ENCODE peak calls at places on chromosomes 5 and 9, in nine cellular contexts. B is HEK293T; E is effector memory CD8-positive, alpha-beta T cell; S is colonic mucosa; R is T1000; M is iPS DF 19.7; P is brain microvascular endothelial cell; H is NCI-H2171; J is T-cell. V is an unnamed sample.

GRCh38 chr5:57435701-57436134 is 46.9 kb downstream of the ACTBL2 start:
- DNase-seq in B (no peak), E (no peak), S (peak; percentile 30), R (peak; percentile 7), M (no peak), P (peak; percentile 99), H (no peak), J (no peak), V (no peak)

GRCh38 chr9:32426278-32426939 is 42.0 kb downstream of the ACO1 start:
- DNase-seq in B (no peak), E (no peak), S (no peak), R (peak; percentile 23), M (no peak), P (peak; percentile 91), H (no peak), J (no peak), V (no peak)

GRCh38 chr9:121782514-121783110 is 131.2 kb downstream of the DAB2IP start:
- DNase-seq in B (no peak), E (no peak), S (no peak), R (no peak), M (no peak), P (no peak), H (no peak), J (no peak), V (no peak)

GRCh38 chr5:57231607-57232006 is 57.7 kb downstream of the GPBP1 start:
- DNase-seq in B (no peak), E (no peak), S (no peak), R (no peak), M (no peak), P (peak; percentile 8), H (no peak), J (no peak), V (no peak)

GRCh38 chr5:10352404-10353240 is 873 bp upstream of the MARCHF6 start:
- DNase-seq in B (no peak), E (no peak), S (peak; percentile 53), R (no peak), M (no peak), P (peak; percentile 36), H (peak; percentile 70), J (no peak), V (no peak)

GRCh38 chr9:759983-760715 is 81.3 kb upstream of the DMRT1 start:
- DNase-seq in B (no peak), E (no peak), S (no peak), R (no peak), M (no peak), P (no peak), H (no peak), J (no peak), V (no peak)

GRCh38 chr9:133476531-133476930 is 2.4 kb downstream of the SLC2A6 start:
- DNase-seq in B (no peak), E (no peak), S (no peak), R (no peak), M (no peak), P (no peak), H (no peak), J (no peak), V (no peak)

GRCh38 chr9:130868230-130868629 is 28.4 kb downstream of the QRFP start:
- DNase-seq in B (no peak), E (no peak), S (no peak), R (no peak), M (no peak), P (no peak), H (no peak), J (no peak), V (no peak)

GRCh38 chr9:115668506-115668905 is 485.1 kb upstream of the PAPPA start:
- DNase-seq in B (no peak), E (no peak), S (no peak), R (no peak), M (no peak), P (peak; percentile 85), H (no peak), J (no peak), V (peak; percentile 54)

GRCh38 chr9:132575005-132575609 is 7.3 kb upstream of the BARHL1 start:
- DNase-seq in B (peak; percentile 88), E (peak; percentile 45), S (peak; percentile 70), R (no peak), M (no peak), P (peak; percentile 63), H (peak; percentile 89), J (peak; percentile 14), V (peak; percentile 40)

GRCh38 chr9:4604678-4605095 is 57.4 kb upstream of the PLPP6 start:
- DNase-seq in B (peak; percentile 30), E (peak; percentile 80), S (peak; percentile 84), R (no peak), M (no peak), P (peak; percentile 74), H (peak; percentile 55), J (peak; percentile 33), V (no peak)

GRCh38 chr5:139636975-139637408 is 11.2 kb upstream of the CXXC5 start:
- DNase-seq in B (no peak), E (peak; percentile 41), S (no peak), R (no peak), M (no peak), P (no peak), H (no peak), J (no peak), V (no peak)

GRCh38 chr5:154479160-154479943 is 1.3 kb upstream of the HAND1 start:
- DNase-seq in B (no peak), E (no peak), S (no peak), R (no peak), M (no peak), P (no peak), H (no peak), J (no peak), V (no peak)

GRCh38 chr9:98563997-98564396 is 144.7 kb downstream of the GABBR2 start:
- DNase-seq in B (no peak), E (no peak), S (peak; percentile 11), R (no peak), M (no peak), P (no peak), H (no peak), J (no peak), V (no peak)

GRCh38 chr9:134007150-134007549 is 15.0 kb upstream of the VAV2 start:
- DNase-seq in B (no peak), E (no peak), S (no peak), R (no peak), M (no peak), P (no peak), H (no peak), J (no peak), V (no peak)

GRCh38 chr5:111163000-111163399 is 61.2 kb upstream of the CAMK4 start:
- DNase-seq in B (no peak), E (no peak), S (no peak), R (no peak), M (no peak), P (no peak), H (no peak), J (no peak), V (no peak)

GRCh38 chr5:135140805-135141204 is 106.8 kb upstream of the PITX1 start:
- DNase-seq in B (no peak), E (no peak), S (peak; percentile 41), R (peak; percentile 78), M (no peak), P (peak; percentile 11), H (no peak), J (no peak), V (no peak)

GRCh38 chr9:100498592-100498991 is 25.6 kb downstream of the TMEFF1 start:
- DNase-seq in B (no peak), E (no peak), S (no peak), R (no peak), M (no peak), P (no peak), H (no peak), J (no peak), V (peak; percentile 14)

GRCh38 chr5:89769975-89770374 is 639.6 kb downstream of the CETN3 start:
- DNase-seq in B (no peak), E (no peak), S (no peak), R (no peak), M (no peak), P (peak; percentile 83), H (no peak), J (no peak), V (peak; percentile 22)